ENCODE peak calls at places on chromosome 1, in six cellular contexts. One of them, this sample, is unnamed.

GRCh38 chr1:226107471-226108460 is 45.2 kb downstream of the H3-3A start:
- DNase-seq in B cell: no peak
- DNase-seq in Peyer's patch: no peak
- DNase-seq in spleen: peak; percentile 24
- DNase-seq in CD4-positive, alpha-beta T cell: no peak
- DNase-seq in fibroblast of the aortic adventitia: no peak
- DNase-seq in this sample: no peak

GRCh38 chr1:184408580-184408979 is 21.8 kb downstream of the C1orf21 start:
- DNase-seq in CD4-positive, alpha-beta T cell: no peak
- DNase-seq in B cell: no peak
- DNase-seq in spleen: no peak
- DNase-seq in Peyer's patch: no peak
- DNase-seq in fibroblast of the aortic adventitia: no peak
- DNase-seq in this sample: no peak

GRCh38 chr1:113975211-113975895 is 3.9 kb upstream of the OLFML3 start:
- DNase-seq in fibroblast of the aortic adventitia: peak; percentile 37
- DNase-seq in CD4-positive, alpha-beta T cell: no peak
- DNase-seq in spleen: no peak
- DNase-seq in B cell: no peak
- DNase-seq in Peyer's patch: no peak
- DNase-seq in this sample: no peak

GRCh38 chr1:151003175-151003574 is 3.5 kb downstream of the MINDY1 start:
- DNase-seq in CD4-positive, alpha-beta T cell: no peak
- DNase-seq in Peyer's patch: no peak
- DNase-seq in fibroblast of the aortic adventitia: no peak
- DNase-seq in B cell: no peak
- DNase-seq in spleen: no peak
- DNase-seq in this sample: no peak

GRCh38 chr1:211680752-211681327 is 5.4 kb upstream of the NEK2 start:
- DNase-seq in CD4-positive, alpha-beta T cell: peak; percentile 58
- DNase-seq in B cell: peak; percentile 86
- DNase-seq in fibroblast of the aortic adventitia: peak; percentile 91
- DNase-seq in Peyer's patch: peak; percentile 87
- DNase-seq in spleen: peak; percentile 91
- DNase-seq in this sample: peak; percentile 47

GRCh38 chr1:115477071-115477470 is 139.0 kb upstream of the NGF start:
- DNase-seq in B cell: no peak
- DNase-seq in spleen: no peak
- DNase-seq in fibroblast of the aortic adventitia: no peak
- DNase-seq in CD4-positive, alpha-beta T cell: no peak
- DNase-seq in Peyer's patch: no peak
- DNase-seq in this sample: no peak

GRCh38 chr1:67126111-67126746 is 8.5 kb downstream of the C1orf141 start:
- DNase-seq in Peyer's patch: no peak
- DNase-seq in CD4-positive, alpha-beta T cell: no peak
- DNase-seq in B cell: no peak
- DNase-seq in fibroblast of the aortic adventitia: peak; percentile 11
- DNase-seq in spleen: no peak
- DNase-seq in this sample: no peak

GRCh38 chr1:36351222-36351977 is 28.0 kb upstream of the EVA1B start:
- DNase-seq in Peyer's patch: no peak
- DNase-seq in CD4-positive, alpha-beta T cell: no peak
- DNase-seq in B cell: no peak
- DNase-seq in fibroblast of the aortic adventitia: peak; percentile 75
- DNase-seq in spleen: peak; percentile 75
- DNase-seq in this sample: peak; percentile 30

GRCh38 chr1:246002725-246003441 is 504.2 kb downstream of the SMYD3 start:
- DNase-seq in B cell: peak; percentile 87
- DNase-seq in Peyer's patch: peak; percentile 96
- DNase-seq in fibroblast of the aortic adventitia: peak; percentile 94
- DNase-seq in CD4-positive, alpha-beta T cell: peak; percentile 83
- DNase-seq in spleen: peak; percentile 94
- DNase-seq in this sample: peak; percentile 91

GRCh38 chr1:155514582-155515187 is 47.9 kb downstream of the ASH1L start:
- DNase-seq in Peyer's patch: no peak
- DNase-seq in B cell: no peak
- DNase-seq in CD4-positive, alpha-beta T cell: peak; percentile 13
- DNase-seq in fibroblast of the aortic adventitia: no peak
- DNase-seq in spleen: no peak
- DNase-seq in this sample: no peak

GRCh38 chr1:58290685-58291372 is 255.7 kb downstream of the OMA1 start:
- DNase-seq in B cell: no peak
- DNase-seq in spleen: no peak
- DNase-seq in Peyer's patch: no peak
- DNase-seq in fibroblast of the aortic adventitia: peak; percentile 7
- DNase-seq in CD4-positive, alpha-beta T cell: no peak
- DNase-seq in this sample: peak; percentile 62

GRCh38 chr1:10540277-10541005 is 65.7 kb downstream of the PEX14 start:
- DNase-seq in CD4-positive, alpha-beta T cell: no peak
- DNase-seq in fibroblast of the aortic adventitia: peak; percentile 30
- DNase-seq in spleen: no peak
- DNase-seq in Peyer's patch: no peak
- DNase-seq in B cell: no peak
- DNase-seq in this sample: no peak

GRCh38 chr1:2787163-2787911 is 14.2 kb downstream of the TTC34 start:
- DNase-seq in CD4-positive, alpha-beta T cell: no peak
- DNase-seq in fibroblast of the aortic adventitia: no peak
- DNase-seq in spleen: peak; percentile 70
- DNase-seq in Peyer's patch: peak; percentile 31
- DNase-seq in B cell: no peak
- DNase-seq in this sample: no peak

GRCh38 chr1:202046227-202046626 is 35.8 kb downstream of the ELF3 start:
- DNase-seq in Peyer's patch: peak; percentile 92
- DNase-seq in spleen: no peak
- DNase-seq in B cell: no peak
- DNase-seq in CD4-positive, alpha-beta T cell: no peak
- DNase-seq in fibroblast of the aortic adventitia: no peak
- DNase-seq in this sample: no peak

DNA sequence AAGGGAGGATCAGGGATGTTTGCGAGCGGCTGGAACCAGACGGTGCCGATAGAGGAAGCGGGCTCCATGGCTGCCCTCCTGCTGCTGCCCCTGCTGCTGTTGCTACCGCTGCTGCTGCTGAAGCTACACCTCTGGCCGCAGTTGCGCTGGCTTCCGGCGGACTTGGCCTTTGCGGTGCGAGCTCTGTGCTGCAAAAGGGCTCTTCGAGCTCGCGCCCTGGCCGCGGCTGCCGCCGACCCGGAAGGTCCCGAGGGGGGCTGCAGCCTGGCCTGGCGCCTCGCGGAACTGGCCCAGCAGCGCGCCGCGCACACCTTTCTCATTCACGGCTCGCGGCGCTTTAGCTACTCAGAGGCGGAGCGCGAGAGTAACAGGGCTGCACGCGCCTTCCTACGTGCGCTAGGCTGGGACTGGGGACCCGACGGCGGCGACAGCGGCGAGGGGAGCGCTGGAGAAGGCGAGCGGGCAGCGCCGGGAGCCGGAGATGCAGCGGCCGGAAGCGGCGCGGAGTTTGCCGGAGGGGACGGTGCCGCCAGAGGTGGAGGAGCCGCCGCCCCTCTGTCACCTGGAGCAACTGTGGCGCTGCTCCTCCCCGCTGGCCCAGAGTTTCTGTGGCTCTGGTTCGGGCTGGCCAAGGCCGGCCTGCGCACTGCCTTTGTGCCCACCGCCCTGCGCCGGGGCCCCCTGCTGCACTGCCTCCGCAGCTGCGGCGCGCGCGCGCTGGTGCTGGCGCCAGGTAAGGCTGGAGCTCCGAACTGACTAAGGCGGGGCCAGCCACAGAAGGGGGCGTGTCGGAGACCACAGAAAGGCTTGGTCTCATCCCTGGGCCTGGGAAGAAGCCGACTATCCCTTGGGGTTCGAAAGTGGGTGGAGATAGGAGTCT is 465 bp downstream of the SLC27A3 start:
- DNase-seq in CD4-positive, alpha-beta T cell: peak; percentile 66
- DNase-seq in spleen: peak; percentile 95
- DNase-seq in Peyer's patch: peak; percentile 89
- DNase-seq in B cell: peak; percentile 76
- DNase-seq in fibroblast of the aortic adventitia: peak; percentile 44
- DNase-seq in this sample: no peak
- TF ChIP-seq CTCF in CD4-positive, alpha-beta T cell: no peak
- TF ChIP-seq CTCF in spleen: no peak
- TF ChIP-seq CTCF in Peyer's patch: peak; percentile 10
- TF ChIP-seq CTCF in B cell: no peak
- TF ChIP-seq CTCF in fibroblast of the aortic adventitia: no peak
- TF ChIP-seq CTCF in this sample: no peak

DNA sequence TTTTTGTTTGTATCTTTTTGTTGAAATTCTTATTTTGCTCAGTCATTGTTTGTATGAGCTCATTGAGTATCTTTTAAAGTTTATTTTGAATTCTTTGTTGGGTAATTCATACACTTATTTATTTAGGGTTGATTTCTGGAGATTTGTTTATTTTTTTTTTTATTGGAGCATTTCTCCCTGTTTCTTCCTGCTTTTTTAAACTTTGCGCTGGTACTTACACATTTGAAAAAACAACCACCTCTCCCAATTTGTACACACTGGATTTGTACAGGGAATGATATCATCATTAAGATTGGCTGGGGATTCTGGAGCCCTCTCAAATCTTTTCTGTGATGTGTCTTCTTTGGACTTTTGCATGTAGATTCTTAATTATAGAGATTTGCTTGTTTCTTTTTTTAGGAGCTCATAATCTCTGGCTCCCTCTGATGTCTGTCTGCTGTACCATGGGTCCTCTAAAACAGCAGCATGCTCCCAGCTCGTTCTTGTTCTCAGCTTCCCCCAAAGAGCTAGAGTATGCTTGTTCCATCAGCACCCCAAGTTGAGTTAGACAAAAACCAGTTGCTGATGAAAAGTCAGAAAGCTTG is 310.7 kb downstream of the DUSP10 start:
- DNase-seq in fibroblast of the aortic adventitia: peak; percentile 69
- DNase-seq in CD4-positive, alpha-beta T cell: no peak
- DNase-seq in B cell: no peak
- DNase-seq in Peyer's patch: no peak
- DNase-seq in spleen: no peak
- DNase-seq in this sample: no peak
- TF ChIP-seq CTCF in fibroblast of the aortic adventitia: peak; percentile 56
- TF ChIP-seq CTCF in CD4-positive, alpha-beta T cell: no peak
- TF ChIP-seq CTCF in B cell: no peak
- TF ChIP-seq CTCF in Peyer's patch: no peak
- TF ChIP-seq CTCF in spleen: no peak
- TF ChIP-seq CTCF in this sample: no peak

GRCh38 chr1:101136739-101137138 is 100.1 kb upstream of the S1PR1 start:
- DNase-seq in spleen: no peak
- DNase-seq in CD4-positive, alpha-beta T cell: no peak
- DNase-seq in B cell: peak; percentile 43
- DNase-seq in fibroblast of the aortic adventitia: peak; percentile 47
- DNase-seq in Peyer's patch: no peak
- DNase-seq in this sample: no peak
- TF ChIP-seq CTCF in spleen: peak; percentile 21
- TF ChIP-seq CTCF in CD4-positive, alpha-beta T cell: peak; percentile 52
- TF ChIP-seq CTCF in B cell: no peak
- TF ChIP-seq CTCF in fibroblast of the aortic adventitia: peak; percentile 33
- TF ChIP-seq CTCF in Peyer's patch: peak; percentile 10
- TF ChIP-seq CTCF in this sample: no peak

GRCh38 chr1:27388337-27389005 is 4.0 kb upstream of the GPR3 start:
- DNase-seq in B cell: peak; percentile 80
- DNase-seq in Peyer's patch: peak; percentile 92
- DNase-seq in spleen: peak; percentile 87
- DNase-seq in CD4-positive, alpha-beta T cell: peak; percentile 76
- DNase-seq in fibroblast of the aortic adventitia: peak; percentile 50
- DNase-seq in this sample: peak; percentile 47
- TF ChIP-seq CTCF in B cell: peak; percentile 88
- TF ChIP-seq CTCF in Peyer's patch: peak; percentile 87
- TF ChIP-seq CTCF in spleen: peak; percentile 93
- TF ChIP-seq CTCF in CD4-positive, alpha-beta T cell: peak; percentile 79
- TF ChIP-seq CTCF in fibroblast of the aortic adventitia: peak; percentile 93
- TF ChIP-seq CTCF in this sample: peak; percentile 89

This sample was measured in neural crest cell.